ENCODE peak calls at places on chromosomes 16 and 17, in four cellular contexts. L is body of pancreas, B is left ventricle myocardium inferior, I is heart left ventricle. R is an unnamed sample.

GRCh38 chr17:63837962-63838585 is 4.4 kb downstream of the SMARCD2 start:
- DNase-seq in L (no peak), B (no peak), I (no peak), R (no peak)

GRCh38 chr16:9048302-9048700 is 43.1 kb upstream of the HAPSTR1 start:
- DNase-seq in L (no peak), B (no peak), I (no peak), R (no peak)

GRCh38 chr17:33390479-33391027 is 97.5 kb upstream of the ASIC2 start:
- DNase-seq in L (no peak), B (no peak), I (no peak), R (no peak)

GRCh38 chr16:52569296-52569695 is 22.4 kb upstream of the TOX3 start:
- DNase-seq in L (no peak), B (no peak), I (no peak), R (no peak)

GRCh38 chr17:29566473-29567361 is at the start of gene ABHD15:
- DNase-seq in L (peak), B (peak), I (peak), R (no peak)

GRCh38 chr17:39483506-39483905 is 22.2 kb downstream of the CDK12 start:
- DNase-seq in L (no peak), B (no peak), I (no peak), R (no peak)

GRCh38 chr17:58189436-58190146 is 2.9 kb upstream of the EPX start:
- DNase-seq in L (no peak), B (peak), I (peak), R (no peak)

GRCh38 chr16:67431077-67431804 is at the start of gene HSD11B2:
- DNase-seq in L (peak), B (peak), I (peak), R (no peak)

GRCh38 chr16:50683689-50684374 is 2.7 kb upstream of the SNX20 start:
- DNase-seq in L (no peak), B (no peak), I (no peak), R (no peak)

GRCh38 chr17:71975331-71975801 is 145.5 kb upstream of the SOX9 start:
- DNase-seq in L (peak), B (peak), I (peak), R (no peak)

GRCh38 chr17:72151565-72152391 is 31.0 kb downstream of the SOX9 start:
- DNase-seq in L (peak), B (peak), I (peak), R (peak)

GRCh38 chr16:1272453-1273198 is 16.8 kb downstream of the TPSD1 start:
- DNase-seq in L (no peak), B (no peak), I (no peak), R (no peak)

GRCh38 chr17:43784628-43785101 is 4.4 kb downstream of the CFAP97D1 start:
- DNase-seq in L (no peak), B (no peak), I (no peak), R (no peak)

GRCh38 chr17:4604111-4604644 is 19.8 kb downstream of the SMTNL2 start:
- DNase-seq in L (no peak), B (peak), I (peak), R (peak)

GRCh38 chr16:15770512-15770911 is 86.3 kb downstream of the MYH11 start:
- DNase-seq in L (no peak), B (no peak), I (no peak), R (no peak)

GRCh38 chr17:44555056-44555455 is 2.2 kb upstream of the FZD2 start:
- DNase-seq in L (no peak), B (no peak), I (no peak), R (no peak)

GRCh38 chr17:63698886-63699637 is 863 bp downstream of the LIMD2 start:
- DNase-seq in L (no peak), B (peak), I (peak), R (no peak)

GRCh38 chr16:17159616-17160015 is 311.1 kb downstream of the XYLT1 start:
- DNase-seq in L (no peak), B (no peak), I (no peak), R (no peak)

GRCh38 chr16:85364323-85365040 is 248.6 kb upstream of the GSE1 start:
- DNase-seq in L (no peak), B (no peak), I (no peak), R (no peak)

GRCh38 chr16:84930298-84931106 is 80.8 kb downstream of the ZDHHC7 start:
- DNase-seq in L (no peak), B (no peak), I (no peak), R (no peak)

GRCh38 chr17:34367486-34368270 is 4.6 kb upstream of the CCL1 start:
- DNase-seq in L (no peak), B (no peak), I (no peak), R (no peak)

GRCh38 chr17:81391964-81392908 is 3.0 kb upstream of the BAHCC1 start:
- DNase-seq in L (no peak), B (peak), I (no peak), R (no peak)

GRCh38 chr17:31653710-31654109 is 205.3 kb downstream of the COPRS start:
- DNase-seq in L (no peak), B (no peak), I (no peak), R (no peak)

GRCh38 chr17:732788-733720 is 658 bp downstream of the TLCD3A start:
- DNase-seq in L (peak), B (peak), I (no peak), R (no peak)

GRCh38 chr16:30148101-30148500 is 25.1 kb upstream of the MAPK3 start:
- DNase-seq in L (no peak), B (no peak), I (no peak), R (no peak)

GRCh38 chr16:88596477-88596876 is 26.3 kb downstream of the ZC3H18 start:
- DNase-seq in L (no peak), B (no peak), I (no peak), R (no peak)

GRCh38 chr16:8761078-8761477 is 36.4 kb downstream of the TMEM186 start:
- DNase-seq in L (no peak), B (no peak), I (no peak), R (no peak)

GRCh38 chr17:80855968-80856862 is 135.4 kb upstream of the CHMP6 start:
- DNase-seq in L (no peak), B (no peak), I (no peak), R (no peak)

GRCh38 chr17:75240394-75241142 is 20.8 kb downstream of the GGA3 start:
- DNase-seq in L (no peak), B (no peak), I (no peak), R (no peak)

GRCh38 chr17:17819561-17819995 is 17.2 kb downstream of the SREBF1 start:
- DNase-seq in L (peak), B (peak), I (no peak), R (peak)

GRCh38 chr17:35788504-35788998 is 6.9 kb downstream of the MMP28 start:
- DNase-seq in L (no peak), B (no peak), I (no peak), R (no peak)

GRCh38 chr17:42937712-42938596 is 26.3 kb downstream of the AARSD1 start:
- DNase-seq in L (peak), B (no peak), I (peak), R (no peak)

GRCh38 chr16:4513086-4513860 is 25.3 kb downstream of the CDIP1 start:
- DNase-seq in L (no peak), B (peak), I (no peak), R (no peak)

GRCh38 chr17:77233635-77234334 is 93.0 kb downstream of the SEC14L1 start:
- DNase-seq in L (no peak), B (no peak), I (no peak), R (peak)

DNA sequence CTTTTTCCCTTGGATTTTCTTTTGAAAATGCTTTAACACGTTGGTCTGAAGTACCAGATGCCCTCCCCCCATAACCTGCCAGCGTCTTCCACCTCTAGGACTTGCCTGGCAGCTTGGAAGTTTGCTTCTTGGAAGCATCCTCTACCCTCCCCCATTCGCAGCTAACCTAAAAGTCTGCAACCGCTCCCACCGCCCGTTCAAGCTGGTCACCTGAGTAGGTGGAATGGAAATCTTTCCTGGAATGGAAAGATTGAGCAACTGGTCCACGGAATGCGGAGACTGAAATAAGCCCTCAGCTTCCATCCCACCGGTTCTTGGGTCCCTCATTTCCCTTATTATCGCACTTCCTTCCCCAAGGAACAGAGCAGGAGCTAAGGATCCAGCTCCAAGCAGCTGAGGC is 31.4 kb downstream of the HS3ST3B1 start:
- DNase-seq in L (no peak), B (no peak), I (no peak), R (no peak)
- TF ChIP-seq CTCF in L (no peak), B (no peak), I (no peak), R (no peak)

DNA sequence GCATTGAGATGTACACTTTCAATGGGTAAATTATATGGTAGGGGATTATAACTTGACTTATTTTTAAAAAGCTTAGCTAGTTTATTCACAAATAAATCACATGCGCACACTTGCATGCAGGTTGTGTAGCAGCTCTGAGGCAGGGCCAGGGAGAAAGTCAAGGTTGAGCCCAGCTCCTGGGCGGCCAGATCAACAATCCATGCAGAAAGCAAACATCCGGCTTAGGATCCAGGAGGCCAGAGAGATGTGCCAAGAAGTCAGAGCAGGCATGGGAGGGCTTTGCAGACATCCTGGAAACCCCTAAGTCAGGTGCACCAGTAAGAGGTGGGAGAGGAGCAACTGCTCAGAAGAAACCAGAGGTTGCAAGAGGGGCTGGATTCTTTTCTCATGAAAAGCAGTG is 186.5 kb downstream of the AXIN2 start:
- DNase-seq in L (no peak), B (no peak), I (no peak), R (peak)
- H3K4me3 ChIP-seq in L (no peak), B (no peak), I (no peak), R (no peak)

DNA sequence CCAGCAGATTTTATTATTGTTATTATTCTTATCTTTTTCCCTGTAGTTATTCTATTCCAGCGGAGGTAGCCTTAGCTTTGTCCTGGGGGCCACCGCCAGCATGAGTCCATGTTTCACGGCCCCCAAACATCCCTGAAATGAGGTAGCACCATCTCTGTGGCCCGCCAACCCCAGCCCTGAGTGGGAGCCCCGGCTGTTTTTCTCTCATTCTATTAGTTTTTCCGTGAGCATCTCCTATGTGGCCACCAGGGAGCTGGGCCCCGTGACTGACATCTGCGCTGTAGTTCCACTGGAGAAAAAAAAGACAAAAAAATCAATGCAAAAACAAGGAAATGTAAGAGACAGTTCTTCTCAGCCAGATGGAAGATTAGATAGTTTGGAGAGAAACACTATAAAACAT is 43.5 kb upstream of the IL34 start:
- DNase-seq in L (no peak), B (no peak), I (no peak), R (no peak)
- TF ChIP-seq CTCF in L (no peak), B (no peak), I (no peak), R (no peak)

GRCh38 chr17:79748296-79749099 is 17.8 kb downstream of the ENPP7 start:
- DNase-seq in L (no peak), B (no peak), I (no peak), R (no peak)
- H3K4me3 ChIP-seq in L (no peak), B (no peak), I (no peak), R (no peak)

DNA sequence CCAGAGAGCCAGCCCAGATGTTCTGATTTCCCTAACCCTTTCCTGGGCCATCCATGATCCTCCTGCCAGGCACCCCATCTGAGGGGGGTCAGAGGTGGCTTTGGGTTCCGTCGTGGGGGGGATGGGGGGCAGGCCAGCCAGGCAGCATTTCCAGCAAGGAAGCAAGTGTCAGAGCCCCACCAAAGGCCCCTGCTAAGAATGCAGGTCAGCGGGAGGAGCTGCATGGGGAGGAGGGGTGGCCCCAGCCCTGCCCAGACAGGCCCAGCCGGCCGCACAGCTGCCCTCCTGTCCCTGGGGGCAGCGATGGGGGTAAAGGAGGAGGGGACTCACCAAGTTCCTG is 2.3 kb upstream of the SCRN2 start:
- DNase-seq in L (no peak), B (no peak), I (no peak), R (no peak)
- TF ChIP-seq CTCF in L (no peak), B (no peak), I (no peak), R (no peak)